ENCODE peak calls at places on chromosomes 6 and 20, in five cellular contexts. One of them, this sample, is unnamed.

GRCh38 chr6:1942834-1943233 is 302.6 kb downstream of the GMDS start:
- DNase-seq in gastrocnemius medialis: no peak
- DNase-seq in esophagus squamous epithelium: no peak
- DNase-seq in mammary epithelial cell: no peak
- DNase-seq in cardiac muscle cell: no peak
- DNase-seq in this sample: no peak

GRCh38 chr6:137799950-137800568 is 67.0 kb upstream of the TNFAIP3 start:
- DNase-seq in esophagus squamous epithelium: no peak
- DNase-seq in gastrocnemius medialis: no peak
- DNase-seq in cardiac muscle cell: peak; percentile 33
- DNase-seq in mammary epithelial cell: peak; percentile 72
- DNase-seq in this sample: no peak

GRCh38 chr6:148932731-148933130 is 185.9 kb downstream of the UST start:
- DNase-seq in esophagus squamous epithelium: no peak
- DNase-seq in mammary epithelial cell: no peak
- DNase-seq in gastrocnemius medialis: no peak
- DNase-seq in cardiac muscle cell: no peak
- DNase-seq in this sample: no peak

GRCh38 chr20:64161595-64162238 is 2.5 kb upstream of the MYT1 start:
- DNase-seq in cardiac muscle cell: peak; percentile 89
- DNase-seq in gastrocnemius medialis: no peak
- DNase-seq in esophagus squamous epithelium: no peak
- DNase-seq in mammary epithelial cell: peak; percentile 38
- DNase-seq in this sample: no peak

GRCh38 chr20:63553933-63554290 is at the start of gene FNDC11:
- DNase-seq in gastrocnemius medialis: no peak
- DNase-seq in esophagus squamous epithelium: no peak
- DNase-seq in mammary epithelial cell: no peak
- DNase-seq in cardiac muscle cell: peak; percentile 70
- DNase-seq in this sample: no peak

GRCh38 chr6:39430968-39431523 is 108.5 kb upstream of the KCNK16 start:
- DNase-seq in cardiac muscle cell: peak; percentile 56
- DNase-seq in mammary epithelial cell: no peak
- DNase-seq in esophagus squamous epithelium: no peak
- DNase-seq in gastrocnemius medialis: peak; percentile 20
- DNase-seq in this sample: peak; percentile 62

GRCh38 chr20:49115565-49115964 is 69.5 kb downstream of the CSE1L start:
- DNase-seq in esophagus squamous epithelium: no peak
- DNase-seq in mammary epithelial cell: no peak
- DNase-seq in cardiac muscle cell: no peak
- DNase-seq in gastrocnemius medialis: no peak
- DNase-seq in this sample: no peak

GRCh38 chr6:153538491-153538890 is 407.4 kb upstream of the RGS17 start:
- DNase-seq in cardiac muscle cell: no peak
- DNase-seq in esophagus squamous epithelium: no peak
- DNase-seq in mammary epithelial cell: no peak
- DNase-seq in gastrocnemius medialis: no peak
- DNase-seq in this sample: no peak

GRCh38 chr6:9401936-9402335 is 966.6 kb upstream of the SLC35B3 start:
- DNase-seq in esophagus squamous epithelium: no peak
- DNase-seq in mammary epithelial cell: no peak
- DNase-seq in gastrocnemius medialis: no peak
- DNase-seq in cardiac muscle cell: no peak
- DNase-seq in this sample: no peak

GRCh38 chr20:62804632-62805364 is at the start of gene OGFR:
- DNase-seq in gastrocnemius medialis: no peak
- DNase-seq in cardiac muscle cell: peak; percentile 62
- DNase-seq in mammary epithelial cell: peak; percentile 48
- DNase-seq in esophagus squamous epithelium: no peak
- DNase-seq in this sample: no peak

GRCh38 chr6:65557224-65557623 is 149.8 kb downstream of the EYS start:
- DNase-seq in esophagus squamous epithelium: no peak
- DNase-seq in cardiac muscle cell: no peak
- DNase-seq in mammary epithelial cell: no peak
- DNase-seq in gastrocnemius medialis: no peak
- DNase-seq in this sample: no peak

GRCh38 chr6:163231356-163232014 is 183.0 kb upstream of the QKI start:
- DNase-seq in esophagus squamous epithelium: no peak
- DNase-seq in cardiac muscle cell: no peak
- DNase-seq in mammary epithelial cell: no peak
- DNase-seq in gastrocnemius medialis: no peak
- DNase-seq in this sample: no peak

GRCh38 chr6:160426146-160426545 is 78.0 kb downstream of the SLC22A3 start:
- DNase-seq in cardiac muscle cell: no peak
- DNase-seq in esophagus squamous epithelium: no peak
- DNase-seq in gastrocnemius medialis: no peak
- DNase-seq in mammary epithelial cell: no peak
- DNase-seq in this sample: no peak

GRCh38 chr6:169861431-169862045 is 110.1 kb downstream of the ERMARD start:
- DNase-seq in esophagus squamous epithelium: no peak
- DNase-seq in gastrocnemius medialis: no peak
- DNase-seq in mammary epithelial cell: no peak
- DNase-seq in cardiac muscle cell: no peak
- DNase-seq in this sample: no peak

GRCh38 chr6:7914991-7915789 is 4.6 kb upstream of the TXNDC5 start:
- DNase-seq in esophagus squamous epithelium: no peak
- DNase-seq in cardiac muscle cell: no peak
- DNase-seq in mammary epithelial cell: no peak
- DNase-seq in gastrocnemius medialis: peak; percentile 43
- DNase-seq in this sample: no peak

GRCh38 chr6:109260126-109260525 is 122.1 kb downstream of the CD164 start:
- DNase-seq in esophagus squamous epithelium: no peak
- DNase-seq in gastrocnemius medialis: no peak
- DNase-seq in mammary epithelial cell: no peak
- DNase-seq in cardiac muscle cell: no peak
- DNase-seq in this sample: no peak

GRCh38 chr20:54257090-54257816 is 49.4 kb downstream of the PFDN4 start:
- DNase-seq in mammary epithelial cell: peak; percentile 92
- DNase-seq in cardiac muscle cell: no peak
- DNase-seq in gastrocnemius medialis: peak; percentile 10
- DNase-seq in esophagus squamous epithelium: no peak
- DNase-seq in this sample: no peak

GRCh38 chr6:12356983-12357972 is 67.1 kb downstream of the EDN1 start:
- DNase-seq in cardiac muscle cell: no peak
- DNase-seq in esophagus squamous epithelium: no peak
- DNase-seq in mammary epithelial cell: peak; percentile 43
- DNase-seq in gastrocnemius medialis: no peak
- DNase-seq in this sample: no peak

GRCh38 chr6:13807691-13808090 is 6.7 kb downstream of the MCUR1 start:
- DNase-seq in mammary epithelial cell: no peak
- DNase-seq in gastrocnemius medialis: no peak
- DNase-seq in cardiac muscle cell: no peak
- DNase-seq in esophagus squamous epithelium: no peak
- DNase-seq in this sample: no peak

GRCh38 chr6:31270788-31271640 is 878 bp downstream of the HLA-C start:
- DNase-seq in esophagus squamous epithelium: peak; percentile 29
- DNase-seq in cardiac muscle cell: peak; percentile 48
- DNase-seq in gastrocnemius medialis: no peak
- DNase-seq in mammary epithelial cell: peak; percentile 63
- DNase-seq in this sample: peak; percentile 70

GRCh38 chr6:90446164-90446563 is 140.7 kb downstream of the MAP3K7 start:
- DNase-seq in gastrocnemius medialis: no peak
- DNase-seq in mammary epithelial cell: no peak
- DNase-seq in esophagus squamous epithelium: no peak
- DNase-seq in cardiac muscle cell: no peak
- DNase-seq in this sample: no peak

GRCh38 chr6:13307508-13307995 is 20.8 kb downstream of the TBC1D7 start:
- DNase-seq in cardiac muscle cell: no peak
- DNase-seq in gastrocnemius medialis: no peak
- DNase-seq in mammary epithelial cell: peak; percentile 13
- DNase-seq in esophagus squamous epithelium: no peak
- DNase-seq in this sample: no peak

GRCh38 chr20:10635476-10636208 is 38.2 kb downstream of the JAG1 start:
- DNase-seq in cardiac muscle cell: no peak
- DNase-seq in mammary epithelial cell: peak; percentile 16
- DNase-seq in esophagus squamous epithelium: no peak
- DNase-seq in gastrocnemius medialis: no peak
- DNase-seq in this sample: no peak

GRCh38 chr20:31972481-31973386 is 4.8 kb downstream of the XKR7 start:
- DNase-seq in mammary epithelial cell: no peak
- DNase-seq in esophagus squamous epithelium: no peak
- DNase-seq in cardiac muscle cell: peak; percentile 32
- DNase-seq in gastrocnemius medialis: no peak
- DNase-seq in this sample: no peak

DNA sequence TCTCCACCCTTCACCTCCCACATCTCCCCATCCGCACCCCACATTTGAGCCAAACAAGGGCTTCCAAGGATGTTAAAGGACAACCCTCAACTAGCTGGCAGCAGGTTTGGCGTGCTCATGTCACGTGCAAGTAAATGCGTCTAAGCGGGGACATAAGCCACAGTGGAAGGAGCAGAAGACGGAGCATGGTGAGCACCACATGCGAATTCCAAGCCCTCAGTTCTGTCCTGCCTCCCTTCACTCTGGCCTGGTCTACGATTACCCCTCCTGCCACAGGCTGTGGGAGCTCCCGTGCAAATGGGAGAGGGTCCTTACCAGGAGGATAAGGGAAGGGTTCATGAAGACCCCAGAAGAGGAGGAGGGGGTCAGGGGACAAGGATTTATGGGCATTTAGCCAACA is 44.9 kb upstream of the STX16 start:
- DNase-seq in cardiac muscle cell: no peak
- DNase-seq in mammary epithelial cell: no peak
- DNase-seq in gastrocnemius medialis: no peak
- DNase-seq in esophagus squamous epithelium: no peak
- DNase-seq in this sample: no peak
- H3K4me1 ChIP-seq in cardiac muscle cell: no peaks in the 10 kb centered on the region
- H3K4me1 ChIP-seq in mammary epithelial cell: no peaks in the 10 kb centered on the region
- H3K4me1 ChIP-seq in gastrocnemius medialis: no peaks in the 10 kb centered on the region
- H3K4me1 ChIP-seq in esophagus squamous epithelium: peaks cover 22% of the 10 kb centered on the region
- H3K4me1 ChIP-seq in this sample: peaks cover 5% of the 10 kb centered on the region

DNA sequence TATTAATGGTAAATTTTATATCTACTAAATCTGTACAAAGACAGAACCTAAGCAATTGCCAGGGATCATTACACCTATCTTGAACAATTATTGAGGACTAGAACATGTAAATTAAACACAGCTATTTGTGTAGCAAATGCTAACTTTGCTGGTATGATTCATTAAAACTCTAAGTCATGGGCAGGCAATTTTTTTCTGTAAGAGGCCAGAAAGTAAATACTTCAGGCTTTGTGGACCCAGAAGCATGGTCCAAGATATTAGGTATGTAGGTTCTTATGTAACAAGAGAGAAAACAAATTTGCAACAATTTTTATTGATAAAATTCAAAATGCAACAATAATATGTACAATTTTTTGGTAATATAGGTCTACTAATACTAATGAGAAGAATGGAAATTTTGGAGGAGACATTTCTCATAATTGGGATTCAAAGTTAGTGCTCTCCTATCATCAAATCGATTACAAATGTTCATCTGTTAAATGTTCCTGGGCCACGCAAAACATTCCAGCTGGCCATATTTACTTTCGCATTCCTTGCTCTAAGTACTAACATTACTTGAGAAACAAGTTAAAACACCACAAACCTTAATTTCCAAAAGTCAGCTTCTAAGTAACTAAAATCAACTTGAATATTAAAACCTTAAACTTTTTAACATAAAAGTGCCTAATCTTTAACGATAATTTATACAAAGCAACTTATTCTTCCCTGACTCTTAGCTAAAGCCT is 4.3 kb downstream of the TMEM30A start:
- DNase-seq in esophagus squamous epithelium: no peak
- DNase-seq in gastrocnemius medialis: no peak
- DNase-seq in cardiac muscle cell: no peak
- DNase-seq in mammary epithelial cell: no peak
- DNase-seq in this sample: no peak
- H3K4me3 ChIP-seq in esophagus squamous epithelium: no peak overlapping the region
- H3K4me3 ChIP-seq in gastrocnemius medialis: no peak overlapping the region
- H3K4me3 ChIP-seq in cardiac muscle cell: no peak overlapping the region
- H3K4me3 ChIP-seq in mammary epithelial cell: no peak overlapping the region
- H3K4me3 ChIP-seq in this sample: no peak overlapping the region

GRCh38 chr6:19472168-19472567 is 365.0 kb upstream of the ID4 start:
- DNase-seq in gastrocnemius medialis: no peak
- DNase-seq in esophagus squamous epithelium: no peak
- DNase-seq in mammary epithelial cell: peak; percentile 99
- DNase-seq in cardiac muscle cell: no peak
- DNase-seq in this sample: no peak
- TF ChIP-seq CTCF in gastrocnemius medialis: no peak
- TF ChIP-seq CTCF in esophagus squamous epithelium: no peak
- TF ChIP-seq CTCF in mammary epithelial cell: no peak
- TF ChIP-seq CTCF in cardiac muscle cell: no peak
- TF ChIP-seq CTCF in this sample: no peak

GRCh38 chr6:83954371-83954770 is 79.2 kb upstream of the MRAP2 start:
- DNase-seq in esophagus squamous epithelium: no peak
- DNase-seq in cardiac muscle cell: no peak
- DNase-seq in mammary epithelial cell: no peak
- DNase-seq in gastrocnemius medialis: no peak
- DNase-seq in this sample: no peak
- H3K4me1 ChIP-seq in esophagus squamous epithelium: no peaks in the 10 kb centered on the region
- H3K4me1 ChIP-seq in cardiac muscle cell: peaks cover 8% of the 10 kb centered on the region
- H3K4me1 ChIP-seq in mammary epithelial cell: no peaks in the 10 kb centered on the region
- H3K4me1 ChIP-seq in gastrocnemius medialis: no peaks in the 10 kb centered on the region
- H3K4me1 ChIP-seq in this sample: no peaks in the 10 kb centered on the region